ENCODE peak calls at places on chromosomes 12 and 14, in five cellular contexts. S is A549, I is neural crest cell, E is H9, B is AG04449. L is an unnamed sample.

GRCh38 chr12:42790761-42791151 is 201.2 kb upstream of the PRICKLE1 start:
- DNase-seq in B (no peak), S (peak), E (no peak), I (peak), L (no peak)

GRCh38 chr14:76080009-76080408 is 71.7 kb upstream of the GPATCH2L start:
- DNase-seq in I (no peak), S (no peak), B (no peak), E (no peak), L (no peak)

GRCh38 chr12:94379479-94380113 is 80.1 kb downstream of the CEP83 start:
- DNase-seq in E (no peak), B (no peak), I (no peak), S (no peak), L (no peak)

GRCh38 chr14:96616168-96616681 is 114.0 kb downstream of the PAPOLA start:
- DNase-seq in E (peak), B (no peak), I (no peak), S (no peak), L (no peak)

GRCh38 chr14:97021571-97022171 is 224.5 kb downstream of the VRK1 start:
- DNase-seq in I (no peak), E (peak), B (no peak), S (peak), L (no peak)

GRCh38 chr12:82474798-82475184 is 116.5 kb downstream of the METTL25 start:
- DNase-seq in B (no peak), E (no peak), S (no peak), I (no peak), L (no peak)

GRCh38 chr12:93347054-93347786 is 30.5 kb upstream of the NUDT4 start:
- DNase-seq in B (no peak), I (no peak), S (no peak), E (no peak), L (no peak)

GRCh38 chr14:50599700-50600444 is 39.9 kb downstream of the ATL1 start:
- DNase-seq in E (no peak), S (peak), B (no peak), I (no peak), L (no peak)

GRCh38 chr14:68245146-68246073 is 425.8 kb downstream of the RAD51B start:
- DNase-seq in E (no peak), I (no peak), B (no peak), S (no peak), L (no peak)

GRCh38 chr12:71477609-71478008 is 38.0 kb downstream of the LGR5 start:
- DNase-seq in S (no peak), E (no peak), I (no peak), B (no peak), L (no peak)

GRCh38 chr14:69877492-69877891 is 1.7 kb upstream of the SMOC1 start:
- DNase-seq in I (no peak), E (no peak), B (no peak), S (no peak), L (no peak)

GRCh38 chr12:49899921-49900320 is 3.8 kb downstream of the FAIM2 start:
- DNase-seq in B (no peak), I (no peak), S (no peak), E (no peak), L (no peak)

GRCh38 chr12:3137268-3137761 is 60.1 kb downstream of the TSPAN9 start:
- DNase-seq in E (peak), B (no peak), I (peak), S (peak), L (no peak)

GRCh38 chr12:74624206-74624605 is 86.6 kb downstream of the ATXN7L3B start:
- DNase-seq in S (no peak), I (no peak), B (no peak), E (no peak), L (no peak)

GRCh38 chr12:111387747-111388365 is 17.9 kb upstream of the SH2B3 start:
- DNase-seq in B (no peak), E (no peak), I (no peak), S (no peak), L (no peak)

GRCh38 chr12:124684971-124685688 is 117.7 kb upstream of the NCOR2 start:
- DNase-seq in S (peak), I (no peak), E (no peak), B (no peak), L (no peak)

GRCh38 chr14:55160989-55161388 is 30.4 kb downstream of the DLGAP5 start:
- DNase-seq in B (no peak), E (no peak), S (peak), I (no peak), L (no peak)

GRCh38 chr14:91374897-91375747 is 42.5 kb downstream of the CCDC88C start:
- DNase-seq in I (no peak), E (no peak), S (no peak), B (no peak), L (no peak)

GRCh38 chr12:122837306-122838265 is 2.3 kb downstream of the HIP1R start:
- DNase-seq in I (no peak), E (no peak), B (no peak), S (no peak), L (no peak)

GRCh38 chr14:56811596-56812363 is 1.5 kb upstream of the OTX2 start:
- DNase-seq in I (no peak), E (peak), B (no peak), S (no peak), L (no peak)

GRCh38 chr12:94994312-94994711 is 9.2 kb downstream of the NDUFA12 start:
- DNase-seq in I (no peak), S (peak), E (no peak), B (no peak), L (peak)

GRCh38 chr12:46160081-46160980 is 108.5 kb downstream of the SLC38A1 start:
- DNase-seq in S (no peak), E (no peak), B (peak), I (no peak), L (peak)

GRCh38 chr12:121005346-121005815 is 10.9 kb downstream of the C12orf43 start:
- DNase-seq in B (no peak), E (peak), I (peak), S (no peak), L (no peak)

GRCh38 chr14:101507306-101508150 is 53.8 kb upstream of the DIO3 start:
- DNase-seq in B (no peak), E (peak), I (no peak), S (no peak), L (no peak)

GRCh38 chr12:125289965-125290364 is 224.7 kb downstream of the AACS start:
- DNase-seq in I (no peak), S (no peak), B (no peak), E (no peak), L (no peak)

GRCh38 chr12:57240069-57240921 is 10.7 kb downstream of the STAC3 start:
- DNase-seq in E (peak), I (no peak), S (no peak), B (no peak), L (no peak)

GRCh38 chr12:3667485-3667884 is 85.4 kb downstream of the CRACR2A start:
- DNase-seq in I (no peak), S (no peak), E (no peak), B (no peak), L (no peak)

GRCh38 chr12:12784911-12785814 is at the start of gene APOLD1:
- DNase-seq in S (no peak), I (no peak), E (peak), B (no peak), L (no peak)

GRCh38 chr14:40859065-40859464 is 747.6 kb upstream of the LRFN5 start:
- DNase-seq in I (no peak), E (peak), S (no peak), B (no peak), L (no peak)

GRCh38 chr12:130497331-130497730 is 159.6 kb downstream of the PIWIL1 start:
- DNase-seq in S (no peak), I (no peak), E (no peak), B (no peak), L (no peak)

GRCh38 chr14:71684323-71684722 is 247.9 kb upstream of the RGS6 start:
- DNase-seq in S (no peak), B (no peak), I (no peak), E (no peak), L (no peak)

GRCh38 chr14:89445252-89445973 is 28.4 kb upstream of the FOXN3 start:
- DNase-seq in I (no peak), E (no peak), S (no peak), B (no peak), L (no peak)

DNA sequence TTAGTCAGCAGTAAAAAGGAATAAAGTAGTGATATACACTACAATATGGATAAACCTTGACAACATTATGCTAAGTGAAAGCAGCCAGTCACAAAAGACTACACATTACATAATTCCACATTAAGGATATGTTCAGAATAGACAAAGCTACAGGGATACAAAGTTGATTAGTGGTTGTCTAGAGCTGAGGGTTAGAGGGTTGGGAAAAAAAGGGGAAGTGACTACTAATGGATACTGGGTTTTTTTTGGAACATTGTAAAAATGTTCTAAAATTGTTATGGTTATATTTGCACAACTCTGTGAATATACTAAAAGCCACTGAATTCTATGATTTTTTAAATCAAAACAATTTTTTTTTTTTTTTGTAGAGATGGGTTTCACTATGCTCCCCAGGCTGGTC is 4.8 kb upstream of the NGDN start:
- DNase-seq in B (no peak), I (no peak), E (no peak), S (no peak), L (no peak)
- TF ChIP-seq CTCF in B (no peak), I (no peak), E (no peak), S (no peak), L (no peak)

GRCh38 chr12:64609543-64610091 is 678 bp upstream of the RASSF3 start:
- DNase-seq in S (no peak), I (no peak), B (no peak), E (no peak), L (no peak)

GRCh38 chr12:64610092-64610659 is at the start of gene RASSF3:
- DNase-seq in B (no peak), E (peak), S (peak), I (peak), L (no peak)

GRCh38 chr12:64612843-64613242 is 2.5 kb downstream of the RASSF3 start:
- DNase-seq in I (no peak), E (no peak), S (no peak), B (no peak), L (no peak)

GRCh38 chr12:64610660-64611429 is 550 bp downstream of the RASSF3 start:
- DNase-seq in B (no peak), S (peak), I (peak), E (peak), L (no peak)

DNA sequence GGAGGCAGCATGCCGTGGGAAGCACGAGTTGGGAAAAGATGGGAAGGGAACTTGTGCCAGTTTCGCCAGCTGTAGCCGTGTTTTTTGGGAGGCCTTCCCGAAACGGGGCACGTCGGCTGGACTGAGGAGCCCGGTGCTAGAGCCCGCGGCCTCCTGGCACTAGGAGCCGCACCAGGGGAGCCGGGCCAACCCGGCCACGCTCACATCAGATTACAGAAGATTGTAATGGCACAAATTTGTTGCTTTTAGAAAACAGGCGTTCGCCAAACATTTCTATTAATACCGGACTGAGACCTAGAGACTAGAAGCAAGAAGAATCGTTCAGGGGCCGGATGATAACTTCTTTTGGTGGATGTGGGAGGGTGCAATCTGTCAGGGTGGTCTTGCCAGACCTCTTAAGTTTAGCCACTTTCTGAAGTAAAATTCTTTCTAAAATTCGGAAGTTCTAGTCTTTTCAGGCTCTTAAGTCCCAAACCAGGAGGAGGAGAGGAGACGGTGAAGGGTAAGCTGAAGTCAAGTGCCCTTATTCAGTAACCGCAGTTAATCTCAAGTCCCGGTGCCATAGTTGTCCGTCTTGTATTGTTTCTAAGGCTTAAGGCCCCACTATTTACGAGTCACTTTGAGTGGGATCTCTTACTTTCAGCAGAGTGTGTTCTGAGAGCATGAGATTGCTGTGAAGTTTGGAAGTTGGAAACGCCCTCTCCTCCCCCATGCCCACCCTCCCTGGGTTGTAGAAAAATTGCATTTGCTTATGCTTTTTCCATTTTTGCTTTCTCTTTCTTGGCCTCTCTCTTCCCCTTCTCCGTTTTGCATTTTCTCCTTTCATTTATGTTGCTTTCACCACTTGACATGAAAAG is 1.4 kb downstream of the RASSF3 start:
- DNase-seq in S (no peak), B (no peak), E (no peak), I (peak), L (no peak)
- TF ChIP-seq CTCF in S (no peak), B (no peak), E (no peak), I (no peak), L (peak)

DNA sequence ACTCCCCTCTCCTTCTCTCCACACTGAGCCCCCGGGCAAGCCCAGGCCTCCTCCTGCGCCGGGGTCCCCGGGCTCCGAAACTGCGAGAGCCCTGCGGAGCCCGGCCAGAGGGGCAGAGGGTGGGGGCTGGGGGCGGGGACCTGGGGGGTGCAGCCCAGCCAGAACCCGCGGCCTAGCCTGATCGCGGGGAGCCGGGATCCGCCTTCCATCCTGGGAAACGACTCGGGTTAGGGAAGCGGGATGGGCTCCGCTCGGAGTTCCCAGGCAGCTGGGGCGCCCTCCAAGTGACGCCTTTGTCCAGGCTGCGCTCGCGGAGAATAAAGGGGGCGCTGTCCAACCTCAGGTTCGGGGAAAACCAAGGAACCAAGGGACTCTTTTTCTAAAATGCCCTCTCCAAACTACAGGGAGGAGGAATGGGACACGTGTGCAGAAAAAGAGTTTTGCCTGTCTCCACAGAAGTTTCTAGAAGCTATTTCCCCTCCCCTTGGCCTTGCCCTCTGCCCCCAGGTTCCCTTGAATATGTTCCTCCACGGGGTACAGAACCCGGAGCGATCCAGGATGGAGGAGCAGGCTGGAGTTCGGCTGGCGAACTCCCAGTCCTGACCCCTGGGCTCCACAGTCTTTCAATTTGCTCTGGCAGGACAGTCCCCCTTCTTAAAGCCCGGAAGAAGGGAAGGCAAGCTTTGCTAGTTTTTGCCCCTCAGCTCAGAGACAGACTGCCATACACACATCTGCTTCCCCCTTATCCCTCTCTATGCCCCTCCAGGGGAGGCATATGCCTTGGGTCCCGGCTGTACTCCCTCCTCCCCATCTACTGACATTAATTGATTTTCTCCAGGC is 13.9 kb downstream of the NKX2-1 start:
- DNase-seq in S (no peak), E (peak), I (peak), B (no peak), L (no peak)
- TF ChIP-seq CTCF in S (no peak), E (peak), I (no peak), B (no peak), L (no peak)

DNA sequence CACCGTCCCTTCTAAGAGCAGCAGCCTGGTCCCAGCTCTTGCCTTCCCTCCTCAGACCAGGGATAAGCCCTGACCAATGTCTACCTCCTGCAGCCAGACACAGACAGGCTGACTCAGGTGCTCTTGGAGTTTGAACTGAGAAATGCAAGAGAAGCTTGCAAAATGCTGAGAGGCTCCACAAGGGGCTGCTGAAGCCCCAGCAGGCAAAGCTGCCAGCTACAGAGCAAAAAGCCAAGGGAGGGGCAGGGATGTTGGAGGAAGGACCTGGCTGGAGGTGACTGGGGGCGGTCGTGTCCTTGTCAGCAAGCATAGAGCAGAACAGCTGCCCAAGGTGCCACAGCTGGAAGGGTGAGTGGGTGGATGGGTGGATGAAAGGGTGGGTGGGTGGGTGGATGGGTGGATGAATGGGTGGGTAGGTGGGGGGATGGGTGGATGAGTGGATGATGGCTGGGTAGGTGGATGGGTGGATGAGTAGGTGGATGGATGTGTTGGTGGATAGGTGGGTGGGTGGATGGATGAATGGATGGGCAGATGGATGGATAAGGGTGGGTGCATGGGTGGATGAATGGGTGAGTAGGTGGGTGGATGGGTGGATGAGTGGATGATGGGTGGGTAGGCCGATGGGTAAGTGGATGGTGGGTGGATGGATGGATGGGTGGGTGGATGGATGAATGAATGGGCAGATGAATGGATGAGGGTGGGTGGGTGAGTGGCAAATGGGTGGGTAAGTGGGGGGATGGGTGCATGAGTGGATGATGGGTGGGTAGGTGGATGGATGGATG is 4.0 kb upstream of the INF2 start:
- DNase-seq in I (no peak), B (no peak), S (no peak), E (no peak), L (no peak)
- TF ChIP-seq CTCF in I (no peak), B (no peak), S (no peak), E (peak), L (no peak)

DNA sequence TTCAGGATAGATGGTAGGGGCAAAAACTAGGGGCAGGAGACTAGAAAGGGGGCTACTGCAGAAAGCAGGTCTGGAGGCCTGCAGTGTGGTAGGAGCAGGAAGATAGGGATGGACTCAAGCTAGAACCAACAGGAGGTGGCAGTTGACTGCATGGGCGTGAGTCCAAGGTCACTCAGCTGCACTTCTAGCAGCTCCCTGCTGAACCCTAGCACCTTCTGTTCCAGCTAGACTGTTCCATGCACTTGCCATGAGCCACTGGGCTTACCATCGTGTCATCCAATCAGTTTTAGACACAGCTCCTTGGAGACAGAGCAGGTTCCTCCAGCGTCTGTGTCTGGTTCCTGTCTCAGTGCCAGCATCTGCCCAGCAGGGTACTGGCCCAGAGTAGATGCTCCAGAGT is 11.3 kb upstream of the KRT8 start:
- DNase-seq in I (no peak), E (no peak), S (no peak), B (no peak), L (no peak)
- TF ChIP-seq CTCF in I (no peak), E (no peak), S (no peak), B (no peak), L (no peak)

GRCh38 chr12:51270067-51270846 is at the start of gene SMAGP:
- DNase-seq in S (peak), E (peak), I (peak), B (no peak), L (no peak)

GRCh38 chr12:51264297-51264696 is 5.9 kb downstream of the SMAGP start:
- DNase-seq in I (no peak), S (no peak), E (no peak), B (no peak), L (no peak)

GRCh38 chr12:51265024-51265423 is 5.2 kb downstream of the SMAGP start:
- DNase-seq in B (no peak), S (no peak), E (no peak), I (no peak), L (no peak)

GRCh38 chr12:51270847-51271518 is 768 bp upstream of the SMAGP start:
- DNase-seq in I (no peak), S (peak), E (no peak), B (peak), L (no peak)

GRCh38 chr12:51269174-51270066 is 795 bp downstream of the SMAGP start:
- DNase-seq in B (no peak), I (peak), S (peak), E (peak), L (no peak)
- TF ChIP-seq CTCF in B (peak), I (peak), S (peak), E (peak), L (peak)

DNA sequence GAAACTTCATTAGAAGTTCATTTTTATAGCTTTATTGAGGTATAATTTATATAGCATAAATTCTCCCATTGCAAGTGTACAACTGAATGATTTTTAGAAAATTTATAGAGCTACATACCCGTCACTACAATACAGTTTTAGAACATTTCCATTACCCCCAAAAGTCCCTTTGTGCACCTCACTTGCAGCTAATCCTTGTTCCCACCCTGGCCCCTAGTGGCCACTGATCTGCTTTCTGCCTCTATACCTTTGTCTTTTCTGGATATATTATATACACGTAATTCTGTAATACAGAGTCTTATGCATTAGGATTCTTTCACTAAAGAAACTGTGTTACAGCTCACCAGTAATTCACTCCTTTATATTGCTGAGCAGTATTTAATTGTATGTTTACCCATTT is 145.1 kb upstream of the DIO2 start:
- DNase-seq in S (no peak), I (no peak), B (no peak), E (no peak), L (no peak)
- TF ChIP-seq CTCF in S (peak), I (peak), B (peak), E (peak), L (peak)